ENCODE peak calls at places on chromosomes 6 and 20, in nine cellular contexts. X, E, H, B, D, Y, T, N and Q are unnamed samples.

GRCh38 chr6:84651583-84651982 is 112.8 kb downstream of the TBX18 start:
- DNase-seq in X (no peak), E (no peak), H (no peak), B (no peak), D (no peak), Y (no peak), T (no peak), N (no peak), Q (no peak)

GRCh38 chr6:26089272-26089671 is 2.0 kb downstream of the HFE start:
- DNase-seq in X (no peak), E (no peak), H (no peak), B (no peak), D (no peak), Y (no peak), T (no peak), N (no peak), Q (no peak)

GRCh38 chr6:85580878-85581267 is 12.8 kb downstream of the SNX14 start:
- DNase-seq in X (peak; percentile 53), E (no peak), H (peak; percentile 8), B (no peak), D (no peak), Y (no peak), T (peak; percentile 67), N (no peak), Q (peak; percentile 35)

GRCh38 chr20:33154252-33154651 is 13.7 kb upstream of the BPIFA2 start:
- DNase-seq in X (no peak), E (no peak), H (no peak), B (no peak), D (no peak), Y (no peak), T (no peak), N (no peak), Q (no peak)

GRCh38 chr20:56211051-56211450 is 37.5 kb upstream of the MC3R start:
- DNase-seq in X (no peak), E (no peak), H (no peak), B (no peak), D (no peak), Y (no peak), T (no peak), N (no peak), Q (no peak)

GRCh38 chr6:27303613-27304272 is 8.3 kb downstream of the POM121L2 start:
- DNase-seq in X (no peak), E (no peak), H (no peak), B (no peak), D (no peak), Y (no peak), T (no peak), N (no peak), Q (peak; percentile 47)

GRCh38 chr6:119896806-119897205 is 547.2 kb upstream of the MAN1A1 start:
- DNase-seq in X (no peak), E (no peak), H (no peak), B (no peak), D (no peak), Y (no peak), T (no peak), N (no peak), Q (no peak)

GRCh38 chr20:33869283-33869682 is 58.1 kb downstream of the CHMP4B start:
- DNase-seq in X (no peak), E (no peak), H (no peak), B (no peak), D (no peak), Y (no peak), T (no peak), N (no peak), Q (no peak)

GRCh38 chr20:9287826-9288225 is 218.9 kb downstream of the PLCB4 start:
- DNase-seq in X (no peak), E (no peak), H (no peak), B (no peak), D (no peak), Y (no peak), T (no peak), N (no peak), Q (no peak)

GRCh38 chr20:12207875-12208274 is 290.2 kb downstream of the BTBD3 start:
- DNase-seq in X (peak; percentile 48), E (no peak), H (peak; percentile 24), B (no peak), D (no peak), Y (peak; percentile 41), T (no peak), N (no peak), Q (peak; percentile 54)

GRCh38 chr6:24933868-24934401 is 1.8 kb downstream of the RIPOR2 start:
- DNase-seq in X (no peak), E (no peak), H (no peak), B (no peak), D (no peak), Y (peak; percentile 15), T (no peak), N (no peak), Q (peak; percentile 30)

GRCh38 chr20:49400904-49401303 is 81.6 kb downstream of the KCNB1 start:
- DNase-seq in X (peak; percentile 50), E (no peak), H (no peak), B (no peak), D (no peak), Y (no peak), T (no peak), N (no peak), Q (no peak)

GRCh38 chr6:154197176-154197850 is 158.3 kb downstream of the OPRM1 start:
- DNase-seq in X (peak; percentile 91), E (no peak), H (no peak), B (peak; percentile 26), D (peak; percentile 59), Y (no peak), T (no peak), N (no peak), Q (peak; percentile 38)

GRCh38 chr6:145323652-145324051 is 411.7 kb downstream of the EPM2A start:
- DNase-seq in X (no peak), E (no peak), H (no peak), B (no peak), D (no peak), Y (no peak), T (no peak), N (no peak), Q (no peak)

GRCh38 chr6:155181498-155181897 is 82.3 kb upstream of the CLDN20 start:
- DNase-seq in X (no peak), E (no peak), H (no peak), B (no peak), D (no peak), Y (no peak), T (no peak), N (no peak), Q (no peak)

GRCh38 chr20:29298759-29299613 is 1958.5 kb upstream of the DEFB115 start:
- DNase-seq in X (peak; percentile 16), E (no peak), H (no peak), B (no peak), D (no peak), Y (no peak), T (no peak), N (no peak), Q (no peak)

GRCh38 chr6:27812078-27812804 is 100.0 kb downstream of the OR2B2 start:
- DNase-seq in X (no peak), E (no peak), H (no peak), B (no peak), D (no peak), Y (no peak), T (no peak), N (no peak), Q (no peak)

GRCh38 chr6:43669922-43670622 is 17.5 kb downstream of the MRPS18A start:
- DNase-seq in X (no peak), E (no peak), H (no peak), B (no peak), D (no peak), Y (no peak), T (no peak), N (no peak), Q (peak; percentile 76)

GRCh38 chr6:53199765-53200164 is 51.1 kb upstream of the GCM1 start:
- DNase-seq in X (no peak), E (no peak), H (no peak), B (no peak), D (no peak), Y (no peak), T (no peak), N (no peak), Q (no peak)

GRCh38 chr6:57226221-57226620 is 4.1 kb upstream of the RAB23 start:
- DNase-seq in X (no peak), E (no peak), H (no peak), B (no peak), D (no peak), Y (no peak), T (no peak), N (no peak), Q (no peak)

GRCh38 chr6:121086876-121087275 is 247.4 kb downstream of the TBC1D32 start:
- DNase-seq in X (no peak), E (no peak), H (no peak), B (no peak), D (no peak), Y (no peak), T (no peak), N (no peak), Q (no peak)

GRCh38 chr6:21597706-21598273 is 4.2 kb downstream of the SOX4 start:
- DNase-seq in X (peak; percentile 70), E (no peak), H (no peak), B (no peak), D (peak; percentile 27), Y (peak; percentile 9), T (no peak), N (no peak), Q (peak; percentile 18)